ENCODE peak calls at places on chromosome 16, in nine cellular contexts. A is endothelial cell of umbilical vein; Z is CD4-positive, alpha-beta memory T cell; M is ovary; G is stomach; R is hepatocyte; L is neuronal stem cell; O is SJSA1; C is iPS DF 6.9. W is an unnamed sample.

GRCh38 chr16:84557504-84557903 is 53.0 kb upstream of the MEAK7 start:
- DNase-seq in G (no peak), R (no peak), C (no peak), O (no peak), M (no peak), L (no peak), A (no peak), Z (no peak), W (no peak)

GRCh38 chr16:89371968-89372634 is 118.3 kb downstream of the ANKRD11 start:
- DNase-seq in M (no peak), Z (no peak), A (no peak), L (no peak), C (no peak), G (no peak), O (no peak), R (no peak), W (no peak)

GRCh38 chr16:74723224-74723623 is 22.6 kb upstream of the MLKL start:
- DNase-seq in R (no peak), L (no peak), C (no peak), M (no peak), Z (no peak), G (no peak), O (no peak), A (no peak), W (no peak)

GRCh38 chr16:85372627-85373372 is 240.3 kb upstream of the GSE1 start:
- DNase-seq in A (no peak), R (peak; percentile 67), G (peak; percentile 61), Z (no peak), C (no peak), M (no peak), L (no peak), O (peak; percentile 73), W (no peak)

GRCh38 chr16:2122429-2122828 is 13.3 kb downstream of the PKD1 start:
- DNase-seq in R (no peak), L (no peak), M (no peak), G (no peak), Z (no peak), A (no peak), O (no peak), C (no peak), W (no peak)

GRCh38 chr16:30715777-30716445 is 16.9 kb downstream of the SRCAP start:
- DNase-seq in C (no peak), R (no peak), L (no peak), G (no peak), A (no peak), O (no peak), Z (peak; percentile 33), M (no peak), W (peak; percentile 38)

GRCh38 chr16:4370570-4371480 is 823 bp upstream of the VASN start:
- DNase-seq in Z (no peak), O (peak; percentile 89), C (no peak), L (no peak), R (peak; percentile 60), A (no peak), G (no peak), M (peak; percentile 89), W (no peak)

GRCh38 chr16:88943741-88944140 is 33.3 kb downstream of the CBFA2T3 start:
- DNase-seq in O (no peak), L (no peak), G (no peak), C (no peak), M (no peak), Z (no peak), A (no peak), R (no peak), W (no peak)

GRCh38 chr16:13808075-13808474 is 111.9 kb upstream of the ERCC4 start:
- DNase-seq in G (no peak), M (no peak), Z (no peak), C (no peak), O (no peak), A (no peak), L (no peak), R (no peak), W (no peak)

GRCh38 chr16:3650631-3651265 is 3.7 kb upstream of the DNASE1 start:
- DNase-seq in L (no peak), O (no peak), M (no peak), R (no peak), G (peak; percentile 17), Z (no peak), A (no peak), C (no peak), W (no peak)

GRCh38 chr16:76985362-76985761 is 205.6 kb upstream of the MON1B start:
- DNase-seq in A (no peak), L (no peak), R (no peak), O (no peak), G (no peak), C (no peak), M (no peak), Z (no peak), W (no peak)

GRCh38 chr16:65936096-65936495 is 430.4 kb upstream of the CDH5 start:
- DNase-seq in O (no peak), M (no peak), R (no peak), G (no peak), L (no peak), Z (no peak), A (no peak), C (no peak), W (no peak)

GRCh38 chr16:3190949-3191353 is 2.9 kb downstream of the OR1F1 start:
- DNase-seq in C (no peak), M (no peak), A (peak; percentile 19), L (no peak), R (no peak), G (no peak), Z (no peak), O (no peak), W (peak; percentile 23)

GRCh38 chr16:53504665-53505064 is 1.7 kb upstream of the AKTIP start:
- DNase-seq in Z (peak; percentile 30), G (no peak), R (no peak), C (no peak), M (no peak), A (peak; percentile 77), L (no peak), O (no peak), W (no peak)

GRCh38 chr16:49846800-49847199 is 9.1 kb downstream of the ZNF423 start:
- DNase-seq in A (no peak), G (no peak), L (no peak), R (no peak), Z (no peak), M (no peak), O (no peak), C (no peak), W (no peak)

GRCh38 chr16:49849709-49850108 is 6.2 kb downstream of the ZNF423 start:
- DNase-seq in M (no peak), A (no peak), R (no peak), G (no peak), Z (no peak), O (no peak), L (no peak), C (no peak), W (no peak)

GRCh38 chr16:49848530-49848929 is 7.4 kb downstream of the ZNF423 start:
- DNase-seq in M (no peak), G (no peak), O (no peak), C (no peak), A (no peak), R (no peak), L (no peak), Z (no peak), W (no peak)

GRCh38 chr16:49850558-49851467 is 5.1 kb downstream of the ZNF423 start:
- DNase-seq in L (no peak), Z (no peak), G (no peak), M (no peak), C (no peak), A (no peak), R (no peak), O (no peak), W (no peak)

GRCh38 chr16:49849037-49849436 is 6.9 kb downstream of the ZNF423 start:
- DNase-seq in M (no peak), R (no peak), C (no peak), L (no peak), Z (no peak), A (no peak), G (no peak), O (no peak), W (no peak)
- H3K4me3 ChIP-seq in M (no peak overlapping the region), R (no peak overlapping the region), C (no peak overlapping the region), L (no peak overlapping the region), Z (no peak overlapping the region), A (no peak overlapping the region), G (no peak overlapping the region), O (no peak overlapping the region), W (no peak overlapping the region)

GRCh38 chr16:8912793-8913192 is 30.6 kb downstream of the LITAFD start:
- DNase-seq in O (no peak), C (no peak), L (no peak), A (no peak), R (no peak), Z (no peak), M (no peak), G (no peak), W (no peak)
- H3K4me1 ChIP-seq in O (peaks cover 10% of the 10 kb centered on the region), C (peaks cover 1% of the 10 kb centered on the region), L (no peaks in the 10 kb centered on the region), A (no peaks in the 10 kb centered on the region), R (peaks cover 15% of the 10 kb centered on the region), Z (peaks cover 13% of the 10 kb centered on the region), M (no peaks in the 10 kb centered on the region), G (peaks cover 25% of the 10 kb centered on the region), W (peaks cover 12% of the 10 kb centered on the region)

GRCh38 chr16:58449768-58450167 is 50.2 kb upstream of the NDRG4 start:
- DNase-seq in R (no peak), M (no peak), C (no peak), O (no peak), Z (no peak), L (no peak), A (no peak), G (no peak), W (no peak)

GRCh38 chr16:58451263-58451662 is 48.7 kb upstream of the NDRG4 start:
- DNase-seq in A (no peak), M (no peak), O (no peak), C (no peak), G (no peak), Z (no peak), L (no peak), R (no peak), W (no peak)

GRCh38 chr16:58451945-58452401 is 48.0 kb upstream of the NDRG4 start:
- DNase-seq in L (no peak), R (peak; percentile 52), Z (no peak), O (peak; percentile 8), A (peak; percentile 73), G (no peak), M (no peak), C (no peak), W (no peak)

GRCh38 chr16:58449306-58449705 is 50.6 kb upstream of the NDRG4 start:
- DNase-seq in O (no peak), R (no peak), L (no peak), C (no peak), A (no peak), M (no peak), G (no peak), Z (no peak), W (no peak)

DNA sequence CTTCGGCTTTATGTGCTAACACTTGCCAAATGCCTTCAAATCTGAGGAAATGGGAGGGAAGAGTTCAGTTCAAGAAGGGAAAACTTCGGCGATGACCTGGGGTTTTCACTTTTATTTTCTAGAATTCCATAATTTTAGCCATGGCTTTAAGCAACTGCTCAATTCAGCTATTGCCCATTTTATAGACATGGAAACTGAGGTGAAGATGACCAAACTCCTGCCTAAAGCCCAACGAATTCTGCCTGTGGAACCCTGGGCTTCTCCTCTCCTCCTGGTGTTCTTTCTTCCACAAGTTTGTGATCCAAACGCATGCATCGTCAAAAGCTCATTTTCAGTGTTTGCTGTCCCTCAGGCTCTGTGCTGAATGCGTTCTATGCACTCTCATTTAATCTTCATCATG is 49.4 kb upstream of the NDRG4 start:
- DNase-seq in A (no peak), R (no peak), Z (no peak), C (no peak), L (no peak), G (no peak), O (no peak), M (no peak), W (no peak)
- H3K27ac ChIP-seq in A (no peak overlapping the region), R (no peak overlapping the region), Z (no peak overlapping the region), C (no peak overlapping the region), L (no peak overlapping the region), G (no peak overlapping the region), O (no peak overlapping the region), M (no peak overlapping the region), W (no peak overlapping the region)

GRCh38 chr16:87436225-87437172 is 44.4 kb downstream of the MAP1LC3B start:
- DNase-seq in M (peak; percentile 72), C (no peak), G (no peak), Z (no peak), L (no peak), O (no peak), R (no peak), A (no peak), W (no peak)
- H3K4me3 ChIP-seq in M (no peak overlapping the region), C (no peak overlapping the region), G (no peak overlapping the region), Z (no peak overlapping the region), L (no peak overlapping the region), O (no peak overlapping the region), R (no peak overlapping the region), A (no peak overlapping the region), W (peak overlapping the region; percentile 15)